ENCODE peak calls at places on chromosomes 13 and 19, in four cellular contexts. X is left ventricle myocardium superior; Y is uterus; K is stimulated activated CD4-positive, alpha-beta T cell treated with anti-CD3 and anti-CD28 coated beads, Interleukin-12 subunit alpha, Interleukin-12 subunit beta, amount 100 ng/mL, for 24 hours. J is an unnamed sample.

GRCh38 chr13:31790992-31791391 is 51.7 kb downstream of the RXFP2 start:
- DNase-seq in X (no peak), Y (no peak), K (no peak), J (no peak)

GRCh38 chr19:805161-805561 is 7.9 kb downstream of the PTBP1 start:
- DNase-seq in X (no peak), Y (no peak), K (no peak), J (no peak)

GRCh38 chr19:33815410-33816340 is 19.0 kb downstream of the KCTD15 start:
- DNase-seq in X (no peak), Y (no peak), K (no peak), J (no peak)

GRCh38 chr19:21256722-21257121 is 72.5 kb downstream of the ZNF708 start:
- DNase-seq in X (no peak), Y (no peak), K (no peak), J (no peak)

GRCh38 chr13:98171806-98172569 is 5.1 kb downstream of the RNF113B start:
- DNase-seq in X (peak; percentile 67), Y (peak; percentile 34), K (no peak), J (peak; percentile 72)

GRCh38 chr13:23753523-23753922 is 135.7 kb downstream of the MIPEP start:
- DNase-seq in X (no peak), Y (no peak), K (no peak), J (no peak)

GRCh38 chr13:34738251-34739170 is 203.6 kb upstream of the NBEA start:
- DNase-seq in X (no peak), Y (no peak), K (no peak), J (no peak)

GRCh38 chr13:59463023-59463422 is 700.7 kb downstream of the DIAPH3 start:
- DNase-seq in X (no peak), Y (no peak), K (no peak), J (no peak)

GRCh38 chr13:50677687-50678463 is 165.6 kb downstream of the DLEU7 start:
- DNase-seq in X (no peak), Y (no peak), K (no peak), J (no peak)

GRCh38 chr13:28449826-28450773 is 44.8 kb downstream of the FLT1 start:
- DNase-seq in X (no peak), Y (no peak), K (no peak), J (no peak)

GRCh38 chr13:76723551-76724232 is 162.5 kb downstream of the KCTD12 start:
- DNase-seq in X (peak; percentile 25), Y (no peak), K (no peak), J (peak; percentile 33)

GRCh38 chr13:31380728-31381127 is 181.0 kb downstream of the B3GLCT start:
- DNase-seq in X (no peak), Y (no peak), K (no peak), J (no peak)

GRCh38 chr13:113586661-113587479 is 2.3 kb downstream of the TFDP1 start:
- DNase-seq in X (no peak), Y (peak; percentile 7), K (no peak), J (no peak)

GRCh38 chr19:16942583-16942982 is 53.8 kb downstream of the F2RL3 start:
- DNase-seq in X (no peak), Y (no peak), K (no peak), J (no peak)

GRCh38 chr19:1169921-1170885 is 3.9 kb downstream of the SBNO2 start:
- DNase-seq in X (peak; percentile 55), Y (peak; percentile 89), K (no peak), J (no peak)

GRCh38 chr13:61874970-61875579 is 459.4 kb upstream of the PCDH20 start:
- DNase-seq in X (no peak), Y (no peak), K (no peak), J (no peak)

GRCh38 chr13:27991881-27992280 is 3.4 kb upstream of the URAD start:
- DNase-seq in X (no peak), Y (no peak), K (no peak), J (no peak)

GRCh38 chr13:113762075-113762474 is 3.0 kb downstream of the TMEM255B start:
- DNase-seq in X (no peak), Y (no peak), K (no peak), J (no peak)

GRCh38 chr13:97279079-97279411 is 56.9 kb downstream of the MBNL2 start:
- DNase-seq in X (no peak), Y (no peak), K (no peak), J (no peak)

GRCh38 chr13:110882972-110883371 is 31.9 kb downstream of the ANKRD10 start:
- DNase-seq in X (no peak), Y (no peak), K (no peak), J (no peak)

GRCh38 chr19:51093066-51093465 is 10.4 kb upstream of the KLK14 start:
- DNase-seq in X (no peak), Y (no peak), K (no peak), J (no peak)

GRCh38 chr13:113929628-113930615 is 44.0 kb downstream of the C13orf46 start:
- DNase-seq in X (no peak), Y (peak; percentile 47), K (no peak), J (no peak)

GRCh38 chr13:23469901-23470525 is 36.5 kb upstream of the SACS start:
- DNase-seq in X (no peak), Y (no peak), K (no peak), J (no peak)

GRCh38 chr13:83085186-83085900 is 796.9 kb downstream of the SLITRK1 start:
- DNase-seq in X (no peak), Y (no peak), K (no peak), J (no peak)

GRCh38 chr13:99385940-99386339 is 78.7 kb upstream of the GPR183 start:
- DNase-seq in X (no peak), Y (no peak), K (no peak), J (no peak)

GRCh38 chr13:45500492-45501174 is 35.9 kb downstream of the COG3 start:
- DNase-seq in X (no peak), Y (no peak), K (no peak), J (no peak)

GRCh38 chr19:11563530-11563929 is 4.5 kb upstream of the ELOF1 start:
- DNase-seq in X (no peak), Y (no peak), K (no peak), J (no peak)

GRCh38 chr13:85093808-85094207 is 705.4 kb downstream of the SLITRK6 start:
- DNase-seq in X (peak; percentile 37), Y (peak; percentile 18), K (no peak), J (no peak)

GRCh38 chr19:53553159-53553558 is 15.2 kb downstream of the ZNF331 start:
- DNase-seq in X (no peak), Y (no peak), K (no peak), J (no peak)

GRCh38 chr19:10624585-10624984 is 768 bp upstream of the SLC44A2 start:
- DNase-seq in X (no peak), Y (no peak), K (no peak), J (no peak)